ENCODE peak calls at places on chromosomes 6 and 20, in six cellular contexts. M, J, B, T, R and G are unnamed samples.

GRCh38 chr6:11710968-11711643 is 67.5 kb downstream of the ADTRP start:
- DNase-seq in M (no peak), J (no peak), B (no peak), T (no peak), R (no peak), G (no peak)

GRCh38 chr20:60512436-60512835 is 554.2 kb downstream of the CDH26 start:
- DNase-seq in M (peak), J (peak), B (no peak), T (peak), R (no peak), G (no peak)

GRCh38 chr6:16295060-16295459 is 56.7 kb downstream of the GMPR start:
- DNase-seq in M (no peak), J (no peak), B (no peak), T (no peak), R (no peak), G (no peak)

GRCh38 chr6:28543671-28544131 is 18.0 kb downstream of the GPX5 start:
- DNase-seq in M (no peak), J (no peak), B (no peak), T (no peak), R (no peak), G (no peak)

GRCh38 chr6:118886641-118887040 is 7.3 kb upstream of the ASF1A start:
- DNase-seq in M (no peak), J (no peak), B (no peak), T (no peak), R (no peak), G (no peak)

GRCh38 chr20:59322813-59323469 is 22.5 kb downstream of the EDN3 start:
- DNase-seq in M (peak), J (no peak), B (no peak), T (no peak), R (no peak), G (no peak)

GRCh38 chr6:132933085-132933484 is 118.7 kb downstream of the RPS12 start:
- DNase-seq in M (peak), J (no peak), B (no peak), T (no peak), R (no peak), G (no peak)

GRCh38 chr20:59141818-59142581 is 21.6 kb upstream of the ZNF831 start:
- DNase-seq in M (peak), J (no peak), B (no peak), T (no peak), R (no peak), G (peak)

GRCh38 chr20:53883098-53883762 is 187.2 kb downstream of the BCAS1 start:
- DNase-seq in M (peak), J (no peak), B (no peak), T (no peak), R (no peak), G (peak)

GRCh38 chr20:7123457-7123856 is 356.0 kb downstream of the BMP2 start:
- DNase-seq in M (no peak), J (no peak), B (no peak), T (no peak), R (no peak), G (no peak)

GRCh38 chr6:44253307-44254101 is 3.8 kb downstream of the SLC35B2 start:
- DNase-seq in M (peak), J (no peak), B (peak), T (no peak), R (peak), G (peak)

GRCh38 chr20:47527004-47527800 is 25.5 kb downstream of the NCOA3 start:
- DNase-seq in M (no peak), J (no peak), B (no peak), T (no peak), R (no peak), G (no peak)

GRCh38 chr6:79543886-79544285 is 6.7 kb upstream of the LCA5 start:
- DNase-seq in M (no peak), J (no peak), B (no peak), T (no peak), R (no peak), G (no peak)

GRCh38 chr20:23413862-23414422 is 7.3 kb downstream of the NAPB start:
- DNase-seq in M (no peak), J (no peak), B (no peak), T (no peak), R (no peak), G (no peak)

GRCh38 chr6:105974981-105975380 is 111.2 kb upstream of the PRDM1 start:
- DNase-seq in M (no peak), J (no peak), B (no peak), T (no peak), R (no peak), G (no peak)

GRCh38 chr6:81859884-81860283 is 107.4 kb upstream of the TENT5A start:
- DNase-seq in M (no peak), J (no peak), B (no peak), T (no peak), R (no peak), G (no peak)

GRCh38 chr6:35253249-35253648 is 6.3 kb upstream of the ZNF76 start:
- DNase-seq in M (no peak), J (no peak), B (no peak), T (no peak), R (no peak), G (no peak)